ENCODE peak calls at places on chromosome 1, in six cellular contexts. R, K, X, S, L and E are unnamed samples.

GRCh38 chr1:217498209-217498608 is 132.7 kb downstream of the GPATCH2 start:
- DNase-seq in K (no peak), X (no peak), L (no peak), R (no peak), S (no peak), E (no peak)

GRCh38 chr1:29240400-29240837 is 4.1 kb downstream of the PTPRU start:
- DNase-seq in K (no peak), R (no peak), X (no peak), L (no peak), S (no peak), E (no peak)

GRCh38 chr1:35683012-35683411 is 35.7 kb downstream of the C1orf216 start:
- DNase-seq in S (no peak), X (no peak), K (no peak), R (no peak), L (no peak), E (no peak)

GRCh38 chr1:83818916-83819315 is 180.0 kb downstream of the TTLL7 start:
- DNase-seq in S (peak), X (no peak), L (peak), K (no peak), R (no peak), E (no peak)

GRCh38 chr1:162822391-162823200 is 32.1 kb downstream of the HSD17B7 start:
- DNase-seq in R (peak), L (peak), X (no peak), S (peak), K (peak), E (no peak)

GRCh38 chr1:27594542-27595510 is 9.1 kb downstream of the AHDC1 start:
- DNase-seq in L (no peak), S (no peak), R (no peak), X (no peak), K (peak), E (no peak)

GRCh38 chr1:43968348-43968948 is 1.4 kb upstream of the DPH2 start:
- DNase-seq in L (no peak), X (no peak), S (no peak), K (no peak), R (no peak), E (no peak)

GRCh38 chr1:199551967-199552565 is 475.4 kb upstream of the NR5A2 start:
- DNase-seq in K (no peak), L (peak), S (peak), R (no peak), X (no peak), E (peak)

GRCh38 chr1:38929476-38929875 is 12.2 kb downstream of the RHBDL2 start:
- DNase-seq in S (no peak), X (no peak), R (no peak), L (no peak), K (no peak), E (no peak)

DNA sequence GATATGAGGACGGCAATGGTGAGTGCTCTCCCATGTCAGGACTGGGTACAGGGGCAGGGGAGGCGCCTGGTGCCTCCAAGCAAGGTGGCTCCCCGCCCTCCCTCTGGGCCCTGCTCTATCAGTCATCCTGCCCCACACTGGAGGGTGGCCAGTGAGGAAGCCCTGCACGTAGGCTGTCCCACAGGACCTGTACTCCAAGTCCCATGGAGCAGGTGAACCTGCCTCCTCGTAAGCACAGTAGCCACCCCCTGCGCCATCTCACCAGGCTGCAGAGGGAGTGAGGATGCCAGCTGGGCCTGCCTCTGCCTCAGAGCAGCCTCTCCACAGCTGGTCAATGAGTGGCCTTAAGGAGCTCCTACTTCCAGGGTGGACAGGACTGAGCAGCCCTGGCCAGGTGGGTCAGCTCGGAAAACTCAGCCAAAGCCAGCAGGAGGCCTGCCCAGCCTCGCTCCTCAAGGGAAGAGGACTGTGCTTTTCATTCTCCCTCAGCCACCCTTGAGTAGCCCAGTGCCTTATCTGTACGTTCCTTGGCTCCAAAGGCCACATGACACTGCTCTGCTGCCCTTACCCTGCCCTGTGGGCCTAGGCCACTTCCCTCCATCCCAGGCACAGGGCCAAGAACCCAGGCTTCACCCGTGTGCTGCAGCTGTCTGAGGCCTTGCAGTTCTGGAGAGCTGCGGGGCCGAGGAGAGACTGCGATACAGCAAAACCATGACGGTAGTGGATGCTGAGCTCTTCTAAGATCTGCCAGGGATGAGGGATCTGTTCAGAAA is 39.6 kb downstream of the SLC45A1 start:
- DNase-seq in X (no peak), R (no peak), K (no peak), S (no peak), L (no peak), E (no peak)
- TF ChIP-seq POLR2A in X (no peak), R (no peak), K (no peak), S (no peak), L (no peak), E (no peak)

GRCh38 chr1:174204697-174205308 is 45.5 kb downstream of the RABGAP1L start:
- DNase-seq in K (no peak), L (no peak), X (no peak), R (no peak), S (no peak), E (no peak)
- TF ChIP-seq POLR2A in K (no peak), L (no peak), X (no peak), R (no peak), S (no peak), E (no peak)

GRCh38 chr1:187197685-187198084 is 368.9 kb downstream of the PLA2G4A start:
- DNase-seq in K (no peak), S (no peak), X (no peak), R (no peak), L (no peak), E (no peak)

GRCh38 chr1:187203257-187203656 is 374.5 kb downstream of the PLA2G4A start:
- DNase-seq in X (no peak), S (no peak), R (no peak), K (no peak), L (peak), E (no peak)
- TF ChIP-seq POLR2A in X (no peak), S (no peak), R (no peak), K (no peak), L (no peak), E (no peak)

GRCh38 chr1:41616563-41616962 is 132.1 kb upstream of the EDN2 start:
- DNase-seq in K (no peak), S (no peak), X (no peak), L (no peak), R (no peak), E (no peak)

GRCh38 chr1:41615981-41616380 is 131.5 kb upstream of the EDN2 start:
- DNase-seq in S (no peak), R (no peak), K (no peak), X (no peak), L (no peak), E (no peak)

GRCh38 chr1:41614818-41615217 is 130.3 kb upstream of the EDN2 start:
- DNase-seq in X (no peak), K (no peak), L (no peak), S (no peak), R (no peak), E (no peak)

GRCh38 chr1:41613646-41614592 is 129.4 kb upstream of the EDN2 start:
- DNase-seq in S (no peak), K (no peak), X (no peak), L (no peak), R (no peak), E (no peak)

GRCh38 chr1:41615316-41615715 is 130.8 kb upstream of the EDN2 start:
- DNase-seq in R (no peak), L (no peak), X (no peak), S (no peak), K (no peak), E (no peak)
- TF ChIP-seq POLR2A in R (no peak), L (no peak), X (no peak), S (no peak), K (no peak), E (no peak)

GRCh38 chr1:67966666-67967009 is 83.8 kb downstream of the DIRAS3 start:
- DNase-seq in R (no peak), L (no peak), S (no peak), K (no peak), X (no peak), E (no peak)
- TF ChIP-seq POLR2A in R (no peak), L (no peak), S (no peak), K (no peak), X (no peak), E (no peak)